ENCODE peak calls at places on chromosomes 5 and 9, in nine cellular contexts. R is stomach, E is sigmoid colon, U is GM23338, B is H1, L is spleen, J is SK-N-SH, N is GM12878, F is Panc1. Q is an unnamed sample.

GRCh38 chr5:27854243-27854852 is 816.0 kb upstream of the CDH9 start:
- DNase-seq in R (no peak), J (no peak), L (no peak), U (no peak), B (no peak), F (no peak), N (no peak), E (no peak), Q (no peak)

GRCh38 chr9:133715295-133715865 is 22.8 kb downstream of the SARDH start:
- DNase-seq in R (no peak), B (no peak), U (no peak), J (peak), F (no peak), L (peak), N (no peak), E (peak), Q (no peak)

GRCh38 chr9:79731483-79731882 is 159.7 kb downstream of the TLE4 start:
- DNase-seq in F (no peak), U (no peak), E (no peak), N (peak), B (no peak), L (no peak), R (no peak), J (no peak), Q (no peak)

GRCh38 chr5:5622806-5623205 is 200.3 kb downstream of the ICE1 start:
- DNase-seq in L (no peak), J (no peak), U (no peak), F (no peak), N (no peak), B (no peak), E (no peak), R (no peak), Q (peak)

GRCh38 chr5:104186100-104186499 is 623.5 kb upstream of the NUDT12 start:
- DNase-seq in E (peak), R (no peak), F (no peak), N (no peak), U (peak), J (no peak), B (no peak), L (no peak), Q (no peak)

GRCh38 chr9:15873573-15874177 is 320.8 kb downstream of the CCDC171 start:
- DNase-seq in E (no peak), B (no peak), N (no peak), J (peak), L (no peak), F (peak), R (no peak), U (peak), Q (no peak)

GRCh38 chr9:110638381-110638954 is 30.1 kb upstream of the MUSK start:
- DNase-seq in R (no peak), B (no peak), U (peak), E (no peak), N (no peak), J (no peak), F (no peak), L (no peak), Q (no peak)

GRCh38 chr9:138099803-138100598 is 222.4 kb downstream of the CACNA1B start:
- DNase-seq in E (no peak), U (no peak), R (peak), N (no peak), L (no peak), B (no peak), F (no peak), J (peak), Q (peak)

GRCh38 chr5:67301285-67301904 is 104.8 kb upstream of the CD180 start:
- DNase-seq in J (no peak), U (no peak), L (no peak), F (peak), E (peak), N (no peak), B (no peak), R (peak), Q (peak)

GRCh38 chr9:35553670-35554543 is 51.2 kb upstream of the TESK1 start:
- DNase-seq in F (peak), E (peak), J (peak), N (peak), U (peak), B (no peak), R (peak), L (no peak), Q (no peak)

GRCh38 chr5:10330511-10331105 is 22.9 kb upstream of the MARCHF6 start:
- DNase-seq in L (no peak), F (no peak), R (no peak), N (no peak), B (no peak), J (no peak), E (no peak), U (no peak), Q (no peak)

GRCh38 chr5:97142521-97143254 is at the start of gene LIX1:
- DNase-seq in E (no peak), B (no peak), U (peak), R (no peak), J (peak), N (no peak), F (no peak), L (no peak), Q (no peak)

GRCh38 chr5:125424374-125424773 is 677.9 kb upstream of the ZNF608 start:
- DNase-seq in F (no peak), N (no peak), L (no peak), B (no peak), E (no peak), U (no peak), R (no peak), J (no peak), Q (no peak)

GRCh38 chr5:39427225-39427624 is 2.4 kb upstream of the DAB2 start:
- DNase-seq in B (no peak), N (no peak), R (no peak), L (no peak), J (no peak), U (no peak), E (no peak), F (no peak), Q (no peak)

GRCh38 chr5:74196233-74196632 is 444.3 kb downstream of the ENC1 start:
- DNase-seq in R (no peak), B (no peak), F (no peak), E (no peak), N (peak), U (no peak), J (no peak), L (no peak), Q (no peak)

GRCh38 chr9:105881654-105882349 is 187.5 kb downstream of the TMEM38B start:
- DNase-seq in B (peak), U (peak), E (no peak), J (peak), F (peak), R (peak), L (peak), N (peak), Q (peak)

GRCh38 chr9:19552282-19552681 is 143.5 kb downstream of the ACER2 start:
- DNase-seq in J (no peak), U (no peak), E (no peak), B (no peak), R (no peak), L (no peak), F (no peak), N (no peak), Q (no peak)
- TF ChIP-seq POLR2AphosphoS5 in J (no peak), U (no peak), E (no peak), B (no peak), R (no peak), L (no peak), F (no peak), N (no peak), Q (no peak)

GRCh38 chr5:134465856-134466240 is 54.2 kb upstream of the CDKN2AIPNL start:
- DNase-seq in L (peak), N (no peak), E (peak), J (peak), F (peak), R (peak), B (peak), U (peak), Q (peak)
- H3K27ac ChIP-seq in L (peak), N (peak), E (peak), J (peak), F (peak), R (peak), B (peak), U (peak), Q (peak)

GRCh38 chr5:14873093-14873492 is 1.5 kb upstream of the ANKH start:
- DNase-seq in L (no peak), R (no peak), U (peak), B (no peak), E (no peak), J (no peak), N (no peak), F (no peak), Q (no peak)

GRCh38 chr5:14871084-14871572 is 450 bp downstream of the ANKH start:
- DNase-seq in F (no peak), U (peak), B (no peak), J (no peak), L (peak), N (no peak), E (peak), R (no peak), Q (no peak)

GRCh38 chr5:14870347-14871083 is 1.1 kb downstream of the ANKH start:
- DNase-seq in R (peak), N (no peak), B (no peak), F (no peak), L (peak), U (peak), E (no peak), J (peak), Q (no peak)

GRCh38 chr5:14872070-14872989 is 752 bp upstream of the ANKH start:
- DNase-seq in F (no peak), J (peak), E (peak), B (no peak), N (no peak), U (peak), L (peak), R (peak), Q (no peak)

DNA sequence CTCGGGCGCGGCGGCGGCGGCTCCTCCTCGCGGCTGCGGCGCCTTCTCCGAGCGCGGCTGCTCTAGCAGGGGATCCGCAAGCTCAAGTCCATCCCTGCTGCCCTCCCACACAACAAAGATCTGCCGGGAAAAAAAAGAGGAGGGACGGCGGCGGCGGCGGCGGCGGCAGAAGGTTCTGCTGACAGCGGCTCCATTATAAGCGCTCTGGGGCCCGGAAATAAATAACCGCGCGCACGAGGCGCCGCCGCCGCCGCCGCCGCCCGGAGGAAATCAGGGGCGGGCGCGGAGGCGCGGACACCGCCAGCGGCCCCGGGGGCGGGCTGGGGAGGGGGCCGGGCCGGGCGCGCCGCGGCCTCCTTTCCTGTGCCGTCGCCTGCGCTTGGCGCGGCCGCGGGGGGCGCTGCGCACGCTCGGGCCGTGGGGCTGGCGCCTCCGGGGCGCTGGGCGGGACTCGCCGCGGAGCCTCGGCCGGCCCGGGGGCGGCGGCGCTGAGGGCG is at the start of gene ANKH:
- DNase-seq in L (peak), B (no peak), F (no peak), U (peak), E (peak), R (peak), J (peak), N (no peak), Q (no peak)
- TF ChIP-seq POLR2AphosphoS5 in L (no peak), B (no peak), F (no peak), U (no peak), E (no peak), R (no peak), J (no peak), N (no peak), Q (peak)

GRCh38 chr9:112867275-112867991 is 23.2 kb downstream of the SLC46A2 start:
- DNase-seq in U (peak), B (no peak), N (no peak), L (no peak), R (no peak), F (no peak), J (no peak), E (no peak), Q (no peak)

GRCh38 chr9:112868461-112868860 is 22.2 kb downstream of the SLC46A2 start:
- DNase-seq in B (no peak), N (no peak), R (no peak), U (no peak), E (peak), J (no peak), F (no peak), L (no peak), Q (no peak)

GRCh38 chr9:112864982-112865381 is 25.7 kb downstream of the SLC46A2 start:
- DNase-seq in N (no peak), J (no peak), R (no peak), E (no peak), F (no peak), U (no peak), L (no peak), B (no peak), Q (no peak)

GRCh38 chr9:112868956-112869594 is 21.6 kb downstream of the SLC46A2 start:
- DNase-seq in J (no peak), U (no peak), F (no peak), E (peak), L (peak), N (no peak), R (no peak), B (no peak), Q (no peak)

DNA sequence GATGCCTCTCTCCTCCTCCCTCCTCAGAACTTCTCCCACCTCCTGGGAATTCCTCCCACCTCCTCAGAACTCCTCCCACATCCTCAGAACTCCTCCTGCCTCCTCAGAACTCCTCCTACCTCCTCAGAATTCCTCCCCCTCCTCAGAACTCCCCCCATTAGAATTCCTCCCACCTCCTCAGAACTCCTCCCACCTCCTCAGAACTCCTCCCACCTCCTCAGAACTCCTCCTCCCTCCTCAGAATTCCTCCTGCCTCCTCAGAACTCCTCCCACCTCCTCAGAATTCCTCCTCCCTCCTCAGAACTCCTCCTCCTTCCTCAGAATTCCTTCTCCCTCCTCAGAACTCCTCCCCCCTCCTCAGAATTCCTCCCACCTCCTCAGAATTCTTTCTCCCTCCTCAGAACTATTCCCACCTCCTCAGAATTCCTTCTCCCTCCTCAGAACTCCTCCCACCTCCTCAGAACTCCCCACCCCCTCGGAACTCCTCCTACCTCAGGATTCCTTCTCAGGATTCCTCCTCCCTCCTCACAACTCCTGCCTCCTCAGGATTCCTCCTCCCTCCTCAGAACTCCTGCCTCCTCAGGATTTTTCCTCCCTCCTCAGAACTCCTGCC is 23.9 kb downstream of the SLC46A2 start:
- DNase-seq in F (no peak), B (no peak), R (no peak), L (no peak), E (no peak), U (peak), N (no peak), J (no peak), Q (no peak)
- H3K27ac ChIP-seq in F (no peak), B (no peak), R (no peak), L (no peak), E (no peak), U (no peak), N (no peak), J (no peak), Q (no peak)

DNA sequence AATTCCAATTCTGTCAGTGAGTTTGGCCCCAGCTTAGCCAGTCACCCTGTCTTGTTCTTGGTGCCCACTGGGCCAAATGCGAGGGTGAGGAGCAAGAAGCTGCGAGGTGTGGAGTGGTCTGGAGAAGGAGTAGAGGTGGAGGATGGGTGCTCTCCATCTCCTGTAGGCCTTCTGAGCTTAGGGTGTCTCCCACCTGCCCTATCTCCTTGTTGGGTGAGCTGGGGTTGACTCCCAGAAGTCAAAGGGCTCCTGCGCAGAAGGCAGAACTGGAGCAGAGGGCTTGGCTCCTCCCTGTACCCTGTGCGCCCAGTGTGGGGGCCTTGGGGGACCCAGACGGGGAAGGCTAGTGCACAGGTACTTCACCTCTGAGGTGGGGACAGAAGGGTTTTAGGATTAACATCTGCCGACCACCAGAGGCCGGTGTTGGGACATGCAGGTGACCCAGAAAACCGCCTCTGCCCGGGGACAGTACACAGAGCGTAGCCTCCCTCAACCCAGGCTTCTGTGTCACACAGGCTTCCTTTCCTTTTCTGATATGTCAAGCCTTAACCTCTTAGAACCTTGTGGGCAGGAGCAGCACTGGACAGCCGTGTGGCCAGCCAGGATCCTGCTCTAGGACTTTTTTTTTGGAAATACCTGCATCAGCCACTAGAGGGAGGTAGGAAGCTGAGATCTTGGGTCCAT is 16.9 kb downstream of the IL5 start:
- DNase-seq in R (peak), U (peak), L (no peak), B (peak), F (peak), J (peak), E (no peak), N (peak), Q (no peak)
- TF ChIP-seq POLR2AphosphoS5 in R (no peak), U (no peak), L (no peak), B (no peak), F (no peak), J (no peak), E (no peak), N (no peak), Q (no peak)

Q was measured in esophagus muscularis mucosa.